ENCODE peak calls at places on chromosomes 2 and 18, in six cellular contexts. One of them, this sample, is unnamed.

GRCh38 chr2:127991742-127992141 is 36.1 kb downstream of the SAP130 start:
- DNase-seq in heart left ventricle: no peak
- DNase-seq in neural crest cell: no peak
- DNase-seq in stimulated activated effector memory CD8-positive, alpha-beta T cell treated with anti-CD3 and anti-CD28 coated beads, Interleukin-12 subunit alpha, Interleukin-12 subunit beta, amount 100 ng/mL, for 72 hours: no peak
- DNase-seq in naive thymus-derived CD4-positive, alpha-beta T cell: no peak
- DNase-seq in fibroblast of the aortic adventitia: no peak
- DNase-seq in this sample: no peak

GRCh38 chr18:56459451-56459777 is 179.0 kb downstream of the TXNL1 start:
- DNase-seq in fibroblast of the aortic adventitia: no peak
- DNase-seq in heart left ventricle: no peak
- DNase-seq in neural crest cell: no peak
- DNase-seq in stimulated activated effector memory CD8-positive, alpha-beta T cell treated with anti-CD3 and anti-CD28 coated beads, Interleukin-12 subunit alpha, Interleukin-12 subunit beta, amount 100 ng/mL, for 72 hours: no peak
- DNase-seq in naive thymus-derived CD4-positive, alpha-beta T cell: no peak
- DNase-seq in this sample: no peak

GRCh38 chr2:85309699-85310321 is 18.0 kb downstream of the TGOLN2 start:
- DNase-seq in heart left ventricle: no peak
- DNase-seq in fibroblast of the aortic adventitia: no peak
- DNase-seq in naive thymus-derived CD4-positive, alpha-beta T cell: no peak
- DNase-seq in neural crest cell: no peak
- DNase-seq in stimulated activated effector memory CD8-positive, alpha-beta T cell treated with anti-CD3 and anti-CD28 coated beads, Interleukin-12 subunit alpha, Interleukin-12 subunit beta, amount 100 ng/mL, for 72 hours: no peak
- DNase-seq in this sample: peak

GRCh38 chr2:240997856-240998705 is at the start of gene SNED1:
- DNase-seq in heart left ventricle: peak
- DNase-seq in neural crest cell: peak
- DNase-seq in fibroblast of the aortic adventitia: peak
- DNase-seq in stimulated activated effector memory CD8-positive, alpha-beta T cell treated with anti-CD3 and anti-CD28 coated beads, Interleukin-12 subunit alpha, Interleukin-12 subunit beta, amount 100 ng/mL, for 72 hours: peak
- DNase-seq in naive thymus-derived CD4-positive, alpha-beta T cell: peak
- DNase-seq in this sample: no peak

GRCh38 chr18:66160007-66160406 is 409.2 kb downstream of the CDH7 start:
- DNase-seq in stimulated activated effector memory CD8-positive, alpha-beta T cell treated with anti-CD3 and anti-CD28 coated beads, Interleukin-12 subunit alpha, Interleukin-12 subunit beta, amount 100 ng/mL, for 72 hours: no peak
- DNase-seq in fibroblast of the aortic adventitia: no peak
- DNase-seq in neural crest cell: no peak
- DNase-seq in naive thymus-derived CD4-positive, alpha-beta T cell: no peak
- DNase-seq in heart left ventricle: no peak
- DNase-seq in this sample: no peak

GRCh38 chr2:176134978-176135575 is 5.6 kb downstream of the HOXD8 start:
- DNase-seq in fibroblast of the aortic adventitia: no peak
- DNase-seq in neural crest cell: no peak
- DNase-seq in stimulated activated effector memory CD8-positive, alpha-beta T cell treated with anti-CD3 and anti-CD28 coated beads, Interleukin-12 subunit alpha, Interleukin-12 subunit beta, amount 100 ng/mL, for 72 hours: no peak
- DNase-seq in heart left ventricle: no peak
- DNase-seq in naive thymus-derived CD4-positive, alpha-beta T cell: no peak
- DNase-seq in this sample: no peak

GRCh38 chr2:176638167-176639015 is 369.1 kb downstream of the MTX2 start:
- DNase-seq in naive thymus-derived CD4-positive, alpha-beta T cell: peak
- DNase-seq in neural crest cell: peak
- DNase-seq in heart left ventricle: peak
- DNase-seq in fibroblast of the aortic adventitia: peak
- DNase-seq in stimulated activated effector memory CD8-positive, alpha-beta T cell treated with anti-CD3 and anti-CD28 coated beads, Interleukin-12 subunit alpha, Interleukin-12 subunit beta, amount 100 ng/mL, for 72 hours: peak
- DNase-seq in this sample: peak

GRCh38 chr2:237254369-237254861 is 159.5 kb downstream of the COL6A3 start:
- DNase-seq in fibroblast of the aortic adventitia: peak
- DNase-seq in neural crest cell: no peak
- DNase-seq in naive thymus-derived CD4-positive, alpha-beta T cell: no peak
- DNase-seq in stimulated activated effector memory CD8-positive, alpha-beta T cell treated with anti-CD3 and anti-CD28 coated beads, Interleukin-12 subunit alpha, Interleukin-12 subunit beta, amount 100 ng/mL, for 72 hours: no peak
- DNase-seq in heart left ventricle: no peak
- DNase-seq in this sample: no peak

GRCh38 chr2:132503621-132504200 is 87.1 kb downstream of the GPR39 start:
- DNase-seq in neural crest cell: no peak
- DNase-seq in naive thymus-derived CD4-positive, alpha-beta T cell: no peak
- DNase-seq in stimulated activated effector memory CD8-positive, alpha-beta T cell treated with anti-CD3 and anti-CD28 coated beads, Interleukin-12 subunit alpha, Interleukin-12 subunit beta, amount 100 ng/mL, for 72 hours: no peak
- DNase-seq in fibroblast of the aortic adventitia: peak
- DNase-seq in heart left ventricle: no peak
- DNase-seq in this sample: no peak

GRCh38 chr2:85888020-85888744 is 608 bp downstream of the ST3GAL5 start:
- DNase-seq in stimulated activated effector memory CD8-positive, alpha-beta T cell treated with anti-CD3 and anti-CD28 coated beads, Interleukin-12 subunit alpha, Interleukin-12 subunit beta, amount 100 ng/mL, for 72 hours: peak
- DNase-seq in heart left ventricle: no peak
- DNase-seq in naive thymus-derived CD4-positive, alpha-beta T cell: peak
- DNase-seq in neural crest cell: no peak
- DNase-seq in fibroblast of the aortic adventitia: peak
- DNase-seq in this sample: peak

GRCh38 chr2:193011870-193012269 is 817.1 kb upstream of the TMEFF2 start:
- DNase-seq in naive thymus-derived CD4-positive, alpha-beta T cell: no peak
- DNase-seq in neural crest cell: no peak
- DNase-seq in fibroblast of the aortic adventitia: no peak
- DNase-seq in stimulated activated effector memory CD8-positive, alpha-beta T cell treated with anti-CD3 and anti-CD28 coated beads, Interleukin-12 subunit alpha, Interleukin-12 subunit beta, amount 100 ng/mL, for 72 hours: no peak
- DNase-seq in heart left ventricle: no peak
- DNase-seq in this sample: no peak

GRCh38 chr2:209334188-209335017 is 89.4 kb upstream of the MAP2 start:
- DNase-seq in fibroblast of the aortic adventitia: peak
- DNase-seq in stimulated activated effector memory CD8-positive, alpha-beta T cell treated with anti-CD3 and anti-CD28 coated beads, Interleukin-12 subunit alpha, Interleukin-12 subunit beta, amount 100 ng/mL, for 72 hours: peak
- DNase-seq in naive thymus-derived CD4-positive, alpha-beta T cell: no peak
- DNase-seq in heart left ventricle: peak
- DNase-seq in neural crest cell: peak
- DNase-seq in this sample: no peak

GRCh38 chr2:196160101-196160500 is 11.3 kb downstream of the STK17B start:
- DNase-seq in fibroblast of the aortic adventitia: peak
- DNase-seq in neural crest cell: no peak
- DNase-seq in naive thymus-derived CD4-positive, alpha-beta T cell: peak
- DNase-seq in stimulated activated effector memory CD8-positive, alpha-beta T cell treated with anti-CD3 and anti-CD28 coated beads, Interleukin-12 subunit alpha, Interleukin-12 subunit beta, amount 100 ng/mL, for 72 hours: peak
- DNase-seq in heart left ventricle: no peak
- DNase-seq in this sample: peak

GRCh38 chr2:221767106-221767878 is 195.2 kb upstream of the EPHA4 start:
- DNase-seq in stimulated activated effector memory CD8-positive, alpha-beta T cell treated with anti-CD3 and anti-CD28 coated beads, Interleukin-12 subunit alpha, Interleukin-12 subunit beta, amount 100 ng/mL, for 72 hours: no peak
- DNase-seq in heart left ventricle: no peak
- DNase-seq in fibroblast of the aortic adventitia: peak
- DNase-seq in neural crest cell: no peak
- DNase-seq in naive thymus-derived CD4-positive, alpha-beta T cell: no peak
- DNase-seq in this sample: no peak